ENCODE peak calls at places on chromosomes 3 and 15, in seven cellular contexts. One of them, this sample, is unnamed.

GRCh38 chr3:53350652-53351051 is 3.3 kb upstream of the DCP1A start:
- DNase-seq in H9: peak
- DNase-seq in H1: peak
- DNase-seq in trophoblast cell: peak
- DNase-seq in mesendoderm: peak
- DNase-seq in IMR-90: peak
- DNase-seq in neuronal stem cell: no peak
- DNase-seq in this sample: peak

GRCh38 chr15:65110676-65111292 is 4.2 kb downstream of the UBAP1L start:
- DNase-seq in neuronal stem cell: no peak
- DNase-seq in trophoblast cell: no peak
- DNase-seq in H9: no peak
- DNase-seq in mesendoderm: peak
- DNase-seq in H1: no peak
- DNase-seq in IMR-90: peak
- DNase-seq in this sample: peak

GRCh38 chr15:68379759-68380290 is 52.1 kb downstream of the ITGA11 start:
- DNase-seq in H1: peak
- DNase-seq in trophoblast cell: no peak
- DNase-seq in H9: peak
- DNase-seq in IMR-90: peak
- DNase-seq in mesendoderm: no peak
- DNase-seq in neuronal stem cell: no peak
- DNase-seq in this sample: peak

GRCh38 chr15:79431636-79432344 is at the start of gene MINAR1:
- DNase-seq in IMR-90: peak
- DNase-seq in H9: peak
- DNase-seq in neuronal stem cell: peak
- DNase-seq in trophoblast cell: peak
- DNase-seq in mesendoderm: peak
- DNase-seq in H1: peak
- DNase-seq in this sample: peak

GRCh38 chr3:186587183-186587582 is 16.7 kb downstream of the DNAJB11 start:
- DNase-seq in mesendoderm: no peak
- DNase-seq in trophoblast cell: no peak
- DNase-seq in H1: no peak
- DNase-seq in neuronal stem cell: no peak
- DNase-seq in H9: no peak
- DNase-seq in IMR-90: no peak
- DNase-seq in this sample: no peak

GRCh38 chr3:188975612-188976314 is 196.0 kb upstream of the TPRG1 start:
- DNase-seq in IMR-90: peak
- DNase-seq in H9: no peak
- DNase-seq in H1: no peak
- DNase-seq in trophoblast cell: peak
- DNase-seq in mesendoderm: no peak
- DNase-seq in neuronal stem cell: no peak
- DNase-seq in this sample: peak

GRCh38 chr3:141241248-141242034 is 9.8 kb downstream of the PXYLP1 start:
- DNase-seq in IMR-90: no peak
- DNase-seq in H1: no peak
- DNase-seq in mesendoderm: no peak
- DNase-seq in H9: no peak
- DNase-seq in neuronal stem cell: no peak
- DNase-seq in trophoblast cell: no peak
- DNase-seq in this sample: no peak

GRCh38 chr15:44718180-44718926 is 7.0 kb downstream of the B2M start:
- DNase-seq in H1: no peak
- DNase-seq in trophoblast cell: no peak
- DNase-seq in mesendoderm: no peak
- DNase-seq in IMR-90: no peak
- DNase-seq in neuronal stem cell: no peak
- DNase-seq in H9: no peak
- DNase-seq in this sample: no peak

GRCh38 chr3:156093966-156094365 is 26.4 kb upstream of the KCNAB1 start:
- DNase-seq in neuronal stem cell: no peak
- DNase-seq in trophoblast cell: no peak
- DNase-seq in mesendoderm: peak
- DNase-seq in H9: peak
- DNase-seq in H1: no peak
- DNase-seq in IMR-90: no peak
- DNase-seq in this sample: no peak

GRCh38 chr15:28118083-28118482 is 19.0 kb upstream of the OCA2 start:
- DNase-seq in H9: no peak
- DNase-seq in H1: no peak
- DNase-seq in trophoblast cell: no peak
- DNase-seq in IMR-90: no peak
- DNase-seq in mesendoderm: no peak
- DNase-seq in neuronal stem cell: no peak
- DNase-seq in this sample: no peak

GRCh38 chr15:48005921-48006541 is 114.8 kb upstream of the SLC24A5 start:
- DNase-seq in neuronal stem cell: no peak
- DNase-seq in H1: no peak
- DNase-seq in trophoblast cell: no peak
- DNase-seq in H9: no peak
- DNase-seq in IMR-90: no peak
- DNase-seq in mesendoderm: peak
- DNase-seq in this sample: no peak

GRCh38 chr3:181561605-181562031 is 150.1 kb upstream of the SOX2 start:
- DNase-seq in IMR-90: no peak
- DNase-seq in neuronal stem cell: no peak
- DNase-seq in mesendoderm: peak
- DNase-seq in H1: no peak
- DNase-seq in H9: no peak
- DNase-seq in trophoblast cell: no peak
- DNase-seq in this sample: no peak

GRCh38 chr3:155791190-155791589 is 14.9 kb downstream of the C3orf33 start:
- DNase-seq in H9: no peak
- DNase-seq in IMR-90: peak
- DNase-seq in neuronal stem cell: no peak
- DNase-seq in trophoblast cell: peak
- DNase-seq in H1: no peak
- DNase-seq in mesendoderm: peak
- DNase-seq in this sample: peak

GRCh38 chr3:88000853-88001252 is 58.0 kb downstream of the CGGBP1 start:
- DNase-seq in neuronal stem cell: peak
- DNase-seq in H9: peak
- DNase-seq in mesendoderm: peak
- DNase-seq in IMR-90: no peak
- DNase-seq in trophoblast cell: peak
- DNase-seq in H1: peak
- DNase-seq in this sample: peak

GRCh38 chr3:58463181-58463941 is 28.5 kb upstream of the KCTD6 start:
- DNase-seq in H9: peak
- DNase-seq in IMR-90: peak
- DNase-seq in trophoblast cell: peak
- DNase-seq in mesendoderm: peak
- DNase-seq in neuronal stem cell: peak
- DNase-seq in H1: peak
- DNase-seq in this sample: peak

GRCh38 chr3:120852412-120852811 is 55.6 kb upstream of the STXBP5L start:
- DNase-seq in trophoblast cell: peak
- DNase-seq in H9: no peak
- DNase-seq in H1: no peak
- DNase-seq in neuronal stem cell: no peak
- DNase-seq in mesendoderm: peak
- DNase-seq in IMR-90: no peak
- DNase-seq in this sample: no peak

GRCh38 chr3:194296448-194296831 is 54.7 kb downstream of the CPN2 start:
- DNase-seq in IMR-90: peak
- DNase-seq in H9: peak
- DNase-seq in neuronal stem cell: peak
- DNase-seq in trophoblast cell: peak
- DNase-seq in H1: no peak
- DNase-seq in mesendoderm: peak
- DNase-seq in this sample: peak

GRCh38 chr3:152474585-152474984 is 205.9 kb downstream of the MBNL1 start:
- DNase-seq in trophoblast cell: peak
- DNase-seq in neuronal stem cell: no peak
- DNase-seq in H9: no peak
- DNase-seq in IMR-90: peak
- DNase-seq in H1: no peak
- DNase-seq in mesendoderm: peak
- DNase-seq in this sample: peak

DNA sequence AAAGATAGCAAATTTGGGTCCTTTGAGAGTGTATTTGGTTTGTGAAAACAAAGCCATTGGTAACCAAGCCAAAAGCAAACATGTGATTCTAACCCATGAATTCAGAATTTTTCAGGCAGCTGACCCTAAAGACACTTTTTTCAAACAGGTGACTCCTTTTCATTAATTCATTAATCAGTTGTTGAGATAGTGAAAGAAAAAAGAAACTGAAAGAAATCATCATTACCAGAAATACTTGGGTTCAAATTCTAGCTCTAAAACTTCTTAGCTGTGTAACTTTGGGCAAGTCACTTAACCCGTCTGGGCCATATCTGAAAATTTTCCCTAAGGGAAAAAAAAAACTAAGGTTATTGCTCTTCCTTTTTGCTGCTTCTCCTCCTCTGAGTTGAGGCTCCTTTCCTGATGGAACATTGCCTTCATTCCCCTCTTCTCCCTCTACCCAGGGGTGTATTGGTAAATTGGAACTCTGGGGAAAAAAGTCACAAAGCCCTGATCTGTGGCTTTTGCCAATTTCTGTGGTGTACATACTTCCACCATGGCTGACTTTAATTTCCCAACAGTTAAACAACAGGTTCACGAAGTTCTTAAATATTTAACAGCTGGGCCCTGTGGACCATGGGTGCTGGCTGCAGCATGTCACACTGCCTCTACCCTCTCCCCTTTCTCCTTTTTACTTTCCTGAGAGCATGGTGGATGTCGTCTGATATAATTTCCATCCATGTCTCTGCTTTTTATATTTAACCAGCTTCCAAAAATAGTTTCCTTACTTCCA is 120.3 kb downstream of the ASB7 start:
- DNase-seq in H1: no peak
- DNase-seq in neuronal stem cell: no peak
- DNase-seq in trophoblast cell: peak
- DNase-seq in H9: no peak
- DNase-seq in IMR-90: no peak
- DNase-seq in mesendoderm: no peak
- DNase-seq in this sample: no peak
- H3K4ac ChIP-seq in H1: no peak
- H3K4ac ChIP-seq in neuronal stem cell: no peak
- H3K4ac ChIP-seq in trophoblast cell: no peak
- H3K4ac ChIP-seq in H9: no peak
- H3K4ac ChIP-seq in IMR-90: peak
- H3K4ac ChIP-seq in mesendoderm: no peak
- H3K4ac ChIP-seq in this sample: no peak

GRCh38 chr3:105905328-105905727 is 36.5 kb upstream of the CBLB start:
- DNase-seq in trophoblast cell: no peak
- DNase-seq in H1: no peak
- DNase-seq in neuronal stem cell: no peak
- DNase-seq in IMR-90: no peak
- DNase-seq in mesendoderm: no peak
- DNase-seq in H9: no peak
- DNase-seq in this sample: no peak

GRCh38 chr3:105907790-105908189 is 39.0 kb upstream of the CBLB start:
- DNase-seq in H1: no peak
- DNase-seq in H9: no peak
- DNase-seq in mesendoderm: no peak
- DNase-seq in trophoblast cell: peak
- DNase-seq in neuronal stem cell: no peak
- DNase-seq in IMR-90: no peak
- DNase-seq in this sample: no peak

GRCh38 chr3:105906834-105907233 is 38.0 kb upstream of the CBLB start:
- DNase-seq in H1: no peak
- DNase-seq in mesendoderm: no peak
- DNase-seq in neuronal stem cell: no peak
- DNase-seq in IMR-90: peak
- DNase-seq in H9: no peak
- DNase-seq in trophoblast cell: peak
- DNase-seq in this sample: peak

GRCh38 chr3:105904683-105905320 is 36.0 kb upstream of the CBLB start:
- DNase-seq in IMR-90: peak
- DNase-seq in mesendoderm: no peak
- DNase-seq in H9: no peak
- DNase-seq in neuronal stem cell: no peak
- DNase-seq in trophoblast cell: no peak
- DNase-seq in H1: no peak
- DNase-seq in this sample: peak

DNA sequence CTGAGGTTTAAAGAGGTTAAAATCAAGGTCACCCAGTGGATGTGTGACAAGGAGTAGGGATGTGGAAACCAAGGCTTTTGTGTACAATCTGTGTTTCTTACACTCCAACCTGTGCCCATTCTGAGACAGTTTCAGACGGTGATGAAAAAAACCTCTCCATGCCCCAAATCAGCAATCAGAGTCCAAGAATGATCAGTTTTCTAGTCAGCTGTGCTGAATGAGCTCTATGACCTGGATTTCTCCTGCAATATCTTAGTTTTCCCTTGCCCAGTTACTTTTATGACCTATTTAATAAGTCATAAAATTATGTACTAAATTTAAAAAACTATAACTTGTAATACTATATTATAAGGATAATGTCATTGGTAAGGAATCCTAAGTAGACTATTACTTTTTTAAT is 37.5 kb upstream of the CBLB start:
- DNase-seq in trophoblast cell: no peak
- DNase-seq in mesendoderm: no peak
- DNase-seq in neuronal stem cell: no peak
- DNase-seq in H9: no peak
- DNase-seq in IMR-90: no peak
- DNase-seq in H1: no peak
- DNase-seq in this sample: no peak
- H3K23ac ChIP-seq in trophoblast cell: no peak
- H3K23ac ChIP-seq in mesendoderm: no peak
- H3K23ac ChIP-seq in neuronal stem cell: no peak
- H3K23ac ChIP-seq in H9: no peak
- H3K23ac ChIP-seq in IMR-90: no peak
- H3K23ac ChIP-seq in H1: no peak
- H3K23ac ChIP-seq in this sample: no peak

DNA sequence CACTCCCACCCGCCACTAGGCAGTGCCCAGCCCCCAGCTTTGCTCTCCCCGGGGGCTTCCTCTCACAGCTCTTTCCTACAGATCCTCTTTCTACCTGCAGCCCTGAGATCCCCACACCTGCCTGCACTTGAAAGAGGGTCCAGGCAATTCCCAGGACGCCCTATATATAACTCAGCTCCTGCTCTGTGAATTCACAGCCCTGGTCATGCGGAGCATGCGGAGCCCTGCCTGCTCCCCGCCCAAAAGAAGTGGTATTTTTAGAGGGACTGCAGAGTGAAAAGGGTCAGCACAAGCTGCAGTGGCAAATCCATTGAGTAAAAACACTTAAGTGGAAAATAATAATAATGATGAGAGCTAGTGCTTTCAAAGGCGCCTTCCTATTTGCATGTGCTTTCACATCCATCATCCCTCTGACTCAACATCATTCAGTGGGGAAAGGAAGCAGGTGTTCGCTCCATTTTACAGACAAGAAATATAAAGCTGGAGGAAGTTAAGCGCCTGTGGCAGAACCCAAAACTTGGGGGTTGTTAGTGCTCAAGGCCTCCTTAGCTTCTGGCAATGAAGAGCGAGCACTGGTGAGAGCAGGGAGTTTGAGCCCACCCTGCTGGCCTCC is 76.3 kb upstream of the LIPC start:
- DNase-seq in IMR-90: no peak
- DNase-seq in neuronal stem cell: no peak
- DNase-seq in H1: no peak
- DNase-seq in trophoblast cell: no peak
- DNase-seq in H9: no peak
- DNase-seq in mesendoderm: no peak
- DNase-seq in this sample: no peak
- H2AK5ac ChIP-seq in IMR-90: peak
- H2AK5ac ChIP-seq in neuronal stem cell: no peak
- H2AK5ac ChIP-seq in H1: no peak
- H2AK5ac ChIP-seq in trophoblast cell: no peak
- H2AK5ac ChIP-seq in H9: no peak
- H2AK5ac ChIP-seq in mesendoderm: no peak
- H2AK5ac ChIP-seq in this sample: no peak

GRCh38 chr3:164048451-164048850 is 1029.8 kb downstream of the SI start:
- DNase-seq in H1: no peak
- DNase-seq in H9: no peak
- DNase-seq in IMR-90: no peak
- DNase-seq in trophoblast cell: no peak
- DNase-seq in neuronal stem cell: no peak
- DNase-seq in mesendoderm: no peak
- DNase-seq in this sample: no peak
- H3K4ac ChIP-seq in H1: no peak
- H3K4ac ChIP-seq in H9: no peak
- H3K4ac ChIP-seq in IMR-90: no peak
- H3K4ac ChIP-seq in trophoblast cell: no peak
- H3K4ac ChIP-seq in neuronal stem cell: no peak
- H3K4ac ChIP-seq in mesendoderm: no peak
- H3K4ac ChIP-seq in this sample: no peak

This sample was measured in mesenchymal stem cell.